ENCODE peak calls at places on chromosomes 3 and 15, in five cellular contexts. S, V, E, D and A are unnamed samples.
A peak's percentile ranks its signal among the peaks of the same experiment; 100 is the strongest.

GRCh38 chr15:63041982-63042878 is at the start of gene TPM1:
- DNase-seq in S (peak; percentile 94), V (peak; percentile 94), E (peak; percentile 93), D (peak; percentile 97), A (peak; percentile 90)

GRCh38 chr15:48868549-48868948 is 9.4 kb upstream of the EID1 start:
- DNase-seq in S (peak; percentile 74), V (no peak), E (peak; percentile 87), D (peak; percentile 67), A (peak; percentile 89)

GRCh38 chr15:74175271-74176191 is 2.0 kb downstream of the ISLR start:
- DNase-seq in S (no peak), V (peak; percentile 28), E (no peak), D (no peak), A (no peak)

GRCh38 chr3:67278015-67278618 is 280.0 kb downstream of the KBTBD8 start:
- DNase-seq in S (no peak), V (no peak), E (no peak), D (no peak), A (no peak)

GRCh38 chr15:78212546-78213424 is 21.6 kb downstream of the ACSBG1 start:
- DNase-seq in S (peak; percentile 67), V (peak; percentile 79), E (peak; percentile 64), D (peak; percentile 89), A (peak; percentile 66)

GRCh38 chr15:87227846-87228245 is 1028.7 kb downstream of the NTRK3 start:
- DNase-seq in S (no peak), V (no peak), E (peak; percentile 12), D (peak; percentile 23), A (no peak)

GRCh38 chr15:75815811-75816719 is 27.2 kb upstream of the UBE2Q2 start:
- DNase-seq in S (peak; percentile 18), V (peak; percentile 34), E (no peak), D (no peak), A (no peak)

GRCh38 chr3:43723121-43723734 is 32.5 kb downstream of the ABHD5 start:
- DNase-seq in S (peak; percentile 73), V (no peak), E (peak; percentile 77), D (peak; percentile 56), A (peak; percentile 76)

GRCh38 chr3:99825239-99825638 is 7.6 kb downstream of the CMSS1 start:
- DNase-seq in S (no peak), V (no peak), E (peak; percentile 31), D (no peak), A (peak; percentile 35)

GRCh38 chr15:39332846-39333245 is 248.0 kb upstream of the THBS1 start:
- DNase-seq in S (no peak), V (no peak), E (no peak), D (no peak), A (no peak)

GRCh38 chr15:31374489-31374888 is 47.9 kb downstream of the KLF13 start:
- DNase-seq in S (no peak), V (no peak), E (no peak), D (no peak), A (no peak)

GRCh38 chr3:32817195-32817560 is 619 bp upstream of the TRIM71 start:
- DNase-seq in S (no peak), V (no peak), E (no peak), D (no peak), A (no peak)

GRCh38 chr3:170277833-170278586 is 55.8 kb downstream of the PRKCI start:
- DNase-seq in S (no peak), V (no peak), E (no peak), D (peak; percentile 41), A (peak; percentile 32)

GRCh38 chr3:169362872-169363271 is 300.6 kb downstream of the MECOM start:
- DNase-seq in S (no peak), V (no peak), E (no peak), D (no peak), A (peak; percentile 30)

GRCh38 chr3:16945330-16945729 is 60.6 kb downstream of the PLCL2 start:
- DNase-seq in S (peak; percentile 41), V (no peak), E (peak; percentile 15), D (peak; percentile 40), A (peak; percentile 70)

GRCh38 chr15:74835312-74835823 is 7.6 kb downstream of the ULK3 start:
- DNase-seq in S (peak; percentile 57), V (peak; percentile 65), E (peak; percentile 36), D (peak; percentile 40), A (peak; percentile 54)

GRCh38 chr3:100005670-100006393 is 108.5 kb downstream of the FILIP1L start:
- DNase-seq in S (peak; percentile 33), V (no peak), E (peak; percentile 49), D (no peak), A (peak; percentile 25)

GRCh38 chr15:43093026-43093425 is 12.8 kb downstream of the UBR1 start:
- DNase-seq in S (peak; percentile 79), V (no peak), E (peak; percentile 85), D (peak; percentile 43), A (peak; percentile 62)

GRCh38 chr3:31377045-31377642 is 155.6 kb upstream of the STT3B start:
- DNase-seq in S (peak; percentile 11), V (no peak), E (peak; percentile 88), D (peak; percentile 88), A (peak; percentile 71)

GRCh38 chr3:129572603-129573002 is 29.6 kb downstream of the H1-8 start:
- DNase-seq in S (no peak), V (no peak), E (no peak), D (no peak), A (no peak)

GRCh38 chr15:90200534-90201139 is 493 bp upstream of the SEMA4B start:
- DNase-seq in S (no peak), V (no peak), E (no peak), D (no peak), A (no peak)

GRCh38 chr3:111827871-111828270 is 31.2 kb upstream of the PHLDB2 start:
- DNase-seq in S (no peak), V (no peak), E (no peak), D (no peak), A (no peak)

GRCh38 chr3:33202581-33203457 is 15.8 kb downstream of the SUSD5 start:
- DNase-seq in S (no peak), V (no peak), E (no peak), D (peak; percentile 58), A (peak; percentile 17)

GRCh38 chr15:57537072-57537471 is 54.6 kb upstream of the MYZAP start:
- DNase-seq in S (peak; percentile 87), V (no peak), E (peak; percentile 26), D (peak; percentile 81), A (peak; percentile 39)

GRCh38 chr15:26242565-26242964 is 379.4 kb upstream of the ATP10A start:
- DNase-seq in S (no peak), V (no peak), E (no peak), D (no peak), A (no peak)

GRCh38 chr3:66795365-66795764 is 202.7 kb upstream of the KBTBD8 start:
- DNase-seq in S (no peak), V (no peak), E (peak; percentile 94), D (peak; percentile 83), A (peak; percentile 67)

GRCh38 chr15:41940441-41940857 is 31.9 kb downstream of the EHD4 start:
- DNase-seq in S (peak; percentile 63), V (no peak), E (peak; percentile 87), D (peak; percentile 82), A (peak; percentile 69)

GRCh38 chr3:15291589-15292541 is 40.5 kb downstream of the SH3BP5 start:
- DNase-seq in S (peak; percentile 53), V (no peak), E (no peak), D (no peak), A (peak; percentile 64)
- H3K4me3 ChIP-seq in S (no peak overlapping the region), V (no peak overlapping the region), E (no peak overlapping the region), D (no peak overlapping the region), A (no peak overlapping the region)

GRCh38 chr3:186930639-186931486 is 537 bp downstream of the ST6GAL1 start:
- DNase-seq in S (peak; percentile 57), V (peak; percentile 88), E (peak; percentile 34), D (peak; percentile 59), A (peak; percentile 52)
- TF ChIP-seq CTCF in S (no peak), V (no peak), E (no peak), D (peak; percentile 7), A (peak; percentile 20)

DNA sequence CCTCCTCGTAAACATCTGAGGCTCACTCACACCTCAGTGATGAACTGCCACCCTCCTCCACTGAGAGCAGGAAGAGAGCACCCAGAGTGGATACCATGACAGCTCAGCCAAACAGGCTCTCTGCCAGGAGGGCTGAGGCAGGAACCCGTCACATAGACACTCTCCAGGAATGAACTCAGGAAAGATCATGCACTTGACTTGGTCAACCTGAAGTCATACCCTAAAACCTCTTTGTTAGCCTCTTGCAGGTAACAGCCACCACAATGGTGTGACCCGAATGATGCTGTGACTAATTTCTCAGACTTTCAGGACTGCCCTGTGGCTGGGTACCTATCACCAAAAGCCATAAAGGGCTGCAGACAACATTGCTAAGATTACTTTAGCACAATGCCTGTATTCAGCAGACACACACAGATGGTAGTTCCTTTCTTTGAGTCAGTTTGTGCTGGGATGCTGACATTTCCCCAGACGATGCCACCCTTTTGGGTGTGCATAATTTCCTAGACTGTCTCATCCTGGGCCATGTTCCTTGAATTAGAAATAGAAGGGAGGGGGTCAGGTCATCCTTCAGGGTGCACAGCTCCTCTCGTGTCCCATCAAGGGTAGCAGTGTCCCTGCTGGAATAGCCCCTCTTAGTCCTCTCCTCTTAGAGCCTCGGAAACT is 30.3 kb downstream of the CX3CR1 start:
- DNase-seq in S (no peak), V (no peak), E (no peak), D (no peak), A (no peak)
- H3K4me3 ChIP-seq in S (no peak overlapping the region), V (no peak overlapping the region), E (no peak overlapping the region), D (no peak overlapping the region), A (no peak overlapping the region)

GRCh38 chr15:45132844-45133560 is 3.2 kb downstream of the DUOX1 start:
- DNase-seq in S (no peak), V (no peak), E (no peak), D (no peak), A (no peak)

GRCh38 chr15:45133561-45133920 is 3.7 kb downstream of the DUOX1 start:
- DNase-seq in S (no peak), V (no peak), E (no peak), D (no peak), A (no peak)

GRCh38 chr15:45136378-45136764 is 6.6 kb downstream of the DUOX1 start:
- DNase-seq in S (no peak), V (no peak), E (no peak), D (no peak), A (no peak)

GRCh38 chr15:45134046-45134445 is 4.3 kb downstream of the DUOX1 start:
- DNase-seq in S (no peak), V (no peak), E (no peak), D (no peak), A (no peak)

GRCh38 chr15:45134682-45135604 is 5.1 kb downstream of the DUOX1 start:
- DNase-seq in S (no peak), V (no peak), E (no peak), D (no peak), A (no peak)
- TF ChIP-seq CTCF in S (no peak), V (no peak), E (no peak), D (no peak), A (no peak)

DNA sequence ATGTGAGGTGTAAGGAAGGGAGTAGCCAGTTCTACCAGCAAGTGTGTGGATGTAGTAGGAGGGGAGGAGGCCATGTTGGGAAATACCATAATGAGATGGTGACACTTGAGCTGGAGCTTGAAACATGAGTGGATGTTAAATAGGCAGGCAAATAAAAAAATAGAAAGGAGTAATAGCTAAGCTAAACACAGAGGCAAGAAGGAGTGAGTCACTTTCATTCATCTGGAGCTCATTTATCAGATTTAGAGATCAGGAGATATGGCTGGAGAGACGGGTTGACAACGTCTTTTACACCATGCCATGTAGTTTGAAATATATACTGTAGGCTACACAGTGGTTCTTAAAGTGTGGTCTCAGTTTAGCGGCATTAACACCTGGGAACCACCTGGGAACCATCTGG is 390.5 kb downstream of the DIPK2A start:
- DNase-seq in S (no peak), V (no peak), E (no peak), D (peak; percentile 6), A (no peak)
- H3K4me3 ChIP-seq in S (no peak overlapping the region), V (no peak overlapping the region), E (no peak overlapping the region), D (no peak overlapping the region), A (no peak overlapping the region)